ENCODE peak calls at places on chromosomes 12 and 14, in ten cellular contexts. C is SHP77; J is GM06990; B is T-helper 1 cell; F is hypothalamus; W is activated T-cell treated with anti-CD3 and anti-CD28 coated beads, Interleukin-2, amount 50 U/mL, for 24 hours; V is uterus; Y is GM12865; I is H7; T is M059J. L is an unnamed sample.

GRCh38 chr14:99116741-99117295 is 155.2 kb downstream of the BCL11B start:
- DNase-seq in C (no peak), J (no peak), B (no peak), F (no peak), W (no peak), V (no peak), Y (no peak), I (no peak), T (no peak), L (no peak)

GRCh38 chr12:69662764-69663163 is 36.3 kb downstream of the BEST3 start:
- DNase-seq in C (no peak), J (no peak), B (no peak), F (no peak), W (no peak), V (no peak), Y (no peak), I (no peak), T (no peak), L (peak; percentile 54)

GRCh38 chr12:41882144-41882805 is 262.4 kb downstream of the GXYLT1 start:
- DNase-seq in C (no peak), J (no peak), B (no peak), F (no peak), W (no peak), V (no peak), Y (no peak), I (no peak), T (no peak), L (no peak)

GRCh38 chr14:63448841-63449240 is 94.3 kb downstream of the PPP2R5E start:
- DNase-seq in C (no peak), J (no peak), B (no peak), F (no peak), W (no peak), V (no peak), Y (no peak), I (no peak), T (no peak), L (no peak)

GRCh38 chr12:29032431-29032830 is 116.6 kb upstream of the FAR2 start:
- DNase-seq in C (no peak), J (no peak), B (no peak), F (no peak), W (no peak), V (no peak), Y (no peak), I (no peak), T (no peak), L (no peak)

GRCh38 chr12:109277899-109278762 is 31.0 kb downstream of the FOXN4 start:
- DNase-seq in C (peak; percentile 28), J (no peak), B (no peak), F (no peak), W (no peak), V (peak; percentile 66), Y (no peak), I (no peak), T (peak; percentile 7), L (peak; percentile 61)

GRCh38 chr14:77641207-77641533 is 24.7 kb upstream of the SPTLC2 start:
- DNase-seq in C (no peak), J (peak; percentile 24), B (no peak), F (no peak), W (no peak), V (no peak), Y (no peak), I (no peak), T (no peak), L (peak; percentile 23)

GRCh38 chr14:61569308-61569707 is 126.0 kb upstream of the HIF1A start:
- DNase-seq in C (no peak), J (no peak), B (no peak), F (no peak), W (no peak), V (no peak), Y (no peak), I (no peak), T (no peak), L (no peak)

GRCh38 chr12:113535100-113535499 is 63.4 kb upstream of the LHX5 start:
- DNase-seq in C (no peak), J (no peak), B (no peak), F (no peak), W (no peak), V (no peak), Y (no peak), I (no peak), T (no peak), L (no peak)

GRCh38 chr12:13383379-13383778 is 186.9 kb downstream of the EMP1 start:
- DNase-seq in C (no peak), J (no peak), B (no peak), F (no peak), W (no peak), V (no peak), Y (no peak), I (no peak), T (no peak), L (no peak)

L was measured in renal cortical epithelial cell.